ENCODE peak calls at places on chromosomes 7 and 10, in ten cellular contexts. One of them, this sample, is unnamed.

GRCh38 chr7:82810558-82811259 is 352.0 kb downstream of the PCLO start:
- DNase-seq in right lobe of liver: no peak
- DNase-seq in stomach: no peak
- DNase-seq in endothelial cell of umbilical vein: peak
- DNase-seq in sigmoid colon: no peak
- DNase-seq in HepG2: peak
- DNase-seq in body of pancreas: peak
- DNase-seq in A549: peak
- DNase-seq in tibial nerve: peak
- DNase-seq in IMR-90: peak
- DNase-seq in this sample: peak

GRCh38 chr10:23192396-23192740 is 256 bp downstream of the PTF1A start:
- DNase-seq in endothelial cell of umbilical vein: no peak
- DNase-seq in tibial nerve: no peak
- DNase-seq in body of pancreas: no peak
- DNase-seq in right lobe of liver: no peak
- DNase-seq in IMR-90: no peak
- DNase-seq in A549: no peak
- DNase-seq in HepG2: no peak
- DNase-seq in sigmoid colon: no peak
- DNase-seq in stomach: no peak
- DNase-seq in this sample: no peak

GRCh38 chr7:159088016-159088865 is 56.4 kb downstream of the VIPR2 start:
- DNase-seq in right lobe of liver: peak
- DNase-seq in IMR-90: no peak
- DNase-seq in endothelial cell of umbilical vein: no peak
- DNase-seq in body of pancreas: no peak
- DNase-seq in tibial nerve: no peak
- DNase-seq in A549: no peak
- DNase-seq in sigmoid colon: peak
- DNase-seq in HepG2: no peak
- DNase-seq in stomach: no peak
- DNase-seq in this sample: no peak

GRCh38 chr10:130169136-130169888 is 33.1 kb downstream of the GLRX3 start:
- DNase-seq in body of pancreas: no peak
- DNase-seq in HepG2: no peak
- DNase-seq in sigmoid colon: no peak
- DNase-seq in IMR-90: peak
- DNase-seq in right lobe of liver: no peak
- DNase-seq in stomach: no peak
- DNase-seq in A549: no peak
- DNase-seq in endothelial cell of umbilical vein: no peak
- DNase-seq in tibial nerve: no peak
- DNase-seq in this sample: no peak

GRCh38 chr7:100602889-100603696 is 930 bp downstream of the PCOLCE start:
- DNase-seq in sigmoid colon: peak
- DNase-seq in body of pancreas: peak
- DNase-seq in IMR-90: peak
- DNase-seq in stomach: no peak
- DNase-seq in endothelial cell of umbilical vein: no peak
- DNase-seq in A549: no peak
- DNase-seq in HepG2: no peak
- DNase-seq in tibial nerve: peak
- DNase-seq in right lobe of liver: no peak
- DNase-seq in this sample: no peak

GRCh38 chr7:25989140-25989705 is 162.8 kb upstream of the NFE2L3 start:
- DNase-seq in tibial nerve: no peak
- DNase-seq in HepG2: peak
- DNase-seq in IMR-90: no peak
- DNase-seq in sigmoid colon: no peak
- DNase-seq in endothelial cell of umbilical vein: no peak
- DNase-seq in right lobe of liver: no peak
- DNase-seq in A549: no peak
- DNase-seq in stomach: peak
- DNase-seq in body of pancreas: no peak
- DNase-seq in this sample: no peak

GRCh38 chr7:12771378-12771877 is 84.0 kb downstream of the ARL4A start:
- DNase-seq in stomach: no peak
- DNase-seq in IMR-90: peak
- DNase-seq in A549: no peak
- DNase-seq in tibial nerve: peak
- DNase-seq in sigmoid colon: peak
- DNase-seq in body of pancreas: peak
- DNase-seq in endothelial cell of umbilical vein: peak
- DNase-seq in HepG2: no peak
- DNase-seq in right lobe of liver: peak
- DNase-seq in this sample: peak

GRCh38 chr7:54785261-54785660 is 26.2 kb upstream of the SEC61G start:
- DNase-seq in right lobe of liver: no peak
- DNase-seq in tibial nerve: no peak
- DNase-seq in IMR-90: peak
- DNase-seq in stomach: no peak
- DNase-seq in endothelial cell of umbilical vein: no peak
- DNase-seq in sigmoid colon: no peak
- DNase-seq in HepG2: no peak
- DNase-seq in body of pancreas: no peak
- DNase-seq in A549: no peak
- DNase-seq in this sample: no peak

GRCh38 chr10:13615650-13616049 is 28.9 kb downstream of the PRPF18 start:
- DNase-seq in body of pancreas: no peak
- DNase-seq in IMR-90: no peak
- DNase-seq in stomach: no peak
- DNase-seq in tibial nerve: no peak
- DNase-seq in right lobe of liver: no peak
- DNase-seq in sigmoid colon: no peak
- DNase-seq in A549: no peak
- DNase-seq in endothelial cell of umbilical vein: no peak
- DNase-seq in HepG2: no peak
- DNase-seq in this sample: no peak

GRCh38 chr10:75400163-75400768 is 1.3 kb downstream of the ZNF503 start:
- DNase-seq in A549: no peak
- DNase-seq in IMR-90: no peak
- DNase-seq in endothelial cell of umbilical vein: peak
- DNase-seq in sigmoid colon: peak
- DNase-seq in right lobe of liver: peak
- DNase-seq in stomach: no peak
- DNase-seq in HepG2: no peak
- DNase-seq in tibial nerve: no peak
- DNase-seq in body of pancreas: peak
- DNase-seq in this sample: peak

GRCh38 chr7:43583424-43584199 is 704 bp downstream of the STK17A start:
- DNase-seq in A549: peak
- DNase-seq in body of pancreas: peak
- DNase-seq in endothelial cell of umbilical vein: peak
- DNase-seq in tibial nerve: peak
- DNase-seq in stomach: peak
- DNase-seq in HepG2: peak
- DNase-seq in sigmoid colon: peak
- DNase-seq in right lobe of liver: peak
- DNase-seq in IMR-90: peak
- DNase-seq in this sample: peak

GRCh38 chr7:43582503-43583423 is at the start of gene STK17A:
- DNase-seq in stomach: peak
- DNase-seq in sigmoid colon: peak
- DNase-seq in HepG2: peak
- DNase-seq in tibial nerve: peak
- DNase-seq in endothelial cell of umbilical vein: peak
- DNase-seq in body of pancreas: peak
- DNase-seq in A549: peak
- DNase-seq in right lobe of liver: peak
- DNase-seq in IMR-90: peak
- DNase-seq in this sample: peak

GRCh38 chr7:43586251-43586900 is 3.5 kb downstream of the STK17A start:
- DNase-seq in endothelial cell of umbilical vein: peak
- DNase-seq in A549: peak
- DNase-seq in right lobe of liver: no peak
- DNase-seq in HepG2: peak
- DNase-seq in IMR-90: peak
- DNase-seq in body of pancreas: no peak
- DNase-seq in tibial nerve: no peak
- DNase-seq in sigmoid colon: no peak
- DNase-seq in stomach: no peak
- DNase-seq in this sample: no peak

GRCh38 chr7:43585521-43585920 is 2.6 kb downstream of the STK17A start:
- DNase-seq in stomach: no peak
- DNase-seq in right lobe of liver: no peak
- DNase-seq in body of pancreas: no peak
- DNase-seq in tibial nerve: no peak
- DNase-seq in IMR-90: peak
- DNase-seq in endothelial cell of umbilical vein: peak
- DNase-seq in sigmoid colon: no peak
- DNase-seq in HepG2: peak
- DNase-seq in A549: no peak
- DNase-seq in this sample: no peak

GRCh38 chr7:43584200-43584586 is 1.3 kb downstream of the STK17A start:
- DNase-seq in endothelial cell of umbilical vein: peak
- DNase-seq in sigmoid colon: no peak
- DNase-seq in A549: peak
- DNase-seq in body of pancreas: peak
- DNase-seq in stomach: no peak
- DNase-seq in tibial nerve: peak
- DNase-seq in right lobe of liver: peak
- DNase-seq in HepG2: peak
- DNase-seq in IMR-90: peak
- DNase-seq in this sample: no peak
- TF ChIP-seq POLR2A in endothelial cell of umbilical vein: no peak
- TF ChIP-seq POLR2A in sigmoid colon: no peak
- TF ChIP-seq POLR2A in A549: no peak
- TF ChIP-seq POLR2A in body of pancreas: no peak
- TF ChIP-seq POLR2A in stomach: no peak
- TF ChIP-seq POLR2A in tibial nerve: no peak
- TF ChIP-seq POLR2A in right lobe of liver: peak
- TF ChIP-seq POLR2A in HepG2: peak
- TF ChIP-seq POLR2A in IMR-90: no peak
- TF ChIP-seq POLR2A in this sample: no peak

GRCh38 chr7:107370816-107371215 is 99.0 kb upstream of the GPR22 start:
- DNase-seq in stomach: no peak
- DNase-seq in sigmoid colon: no peak
- DNase-seq in IMR-90: no peak
- DNase-seq in right lobe of liver: no peak
- DNase-seq in tibial nerve: no peak
- DNase-seq in endothelial cell of umbilical vein: no peak
- DNase-seq in body of pancreas: no peak
- DNase-seq in HepG2: no peak
- DNase-seq in A549: no peak
- DNase-seq in this sample: no peak
- TF ChIP-seq POLR2A in stomach: no peak
- TF ChIP-seq POLR2A in sigmoid colon: no peak
- TF ChIP-seq POLR2A in IMR-90: no peak
- TF ChIP-seq POLR2A in right lobe of liver: no peak
- TF ChIP-seq POLR2A in tibial nerve: no peak
- TF ChIP-seq POLR2A in endothelial cell of umbilical vein: no peak
- TF ChIP-seq POLR2A in body of pancreas: no peak
- TF ChIP-seq POLR2A in HepG2: no peak
- TF ChIP-seq POLR2A in A549: no peak
- TF ChIP-seq POLR2A in this sample: no peak

GRCh38 chr10:72276013-72276387 is 2.3 kb downstream of the DDIT4 start:
- DNase-seq in right lobe of liver: peak
- DNase-seq in HepG2: no peak
- DNase-seq in A549: peak
- DNase-seq in stomach: peak
- DNase-seq in endothelial cell of umbilical vein: no peak
- DNase-seq in tibial nerve: no peak
- DNase-seq in sigmoid colon: no peak
- DNase-seq in IMR-90: no peak
- DNase-seq in body of pancreas: peak
- DNase-seq in this sample: no peak
- TF ChIP-seq POLR2A in right lobe of liver: peak
- TF ChIP-seq POLR2A in HepG2: peak
- TF ChIP-seq POLR2A in A549: peak
- TF ChIP-seq POLR2A in stomach: no peak
- TF ChIP-seq POLR2A in endothelial cell of umbilical vein: no peak
- TF ChIP-seq POLR2A in tibial nerve: no peak
- TF ChIP-seq POLR2A in sigmoid colon: no peak
- TF ChIP-seq POLR2A in IMR-90: no peak
- TF ChIP-seq POLR2A in body of pancreas: peak
- TF ChIP-seq POLR2A in this sample: no peak

DNA sequence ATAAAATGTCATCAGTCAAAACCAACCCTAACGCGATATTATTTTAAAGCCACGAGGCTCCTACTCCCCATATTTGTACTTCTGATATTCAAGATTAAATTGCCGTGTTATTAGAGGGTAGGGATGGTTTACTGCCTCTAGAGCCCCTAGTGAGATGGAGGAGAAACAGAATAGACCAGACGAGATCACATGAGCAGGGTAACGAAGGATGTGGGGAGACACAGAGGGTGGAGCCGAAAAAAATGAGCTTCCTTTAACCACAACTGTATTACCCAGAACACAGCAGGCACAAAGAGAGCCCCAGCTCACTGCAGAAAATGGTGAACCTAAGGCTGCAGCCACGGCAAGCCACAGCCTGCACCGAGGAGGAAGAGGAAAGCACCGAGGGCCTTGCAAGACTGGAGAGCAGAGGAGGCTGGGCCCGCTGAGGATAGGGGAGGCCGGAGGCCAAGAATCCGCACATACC is 14.3 kb downstream of the ZC3HAV1 start:
- DNase-seq in endothelial cell of umbilical vein: no peak
- DNase-seq in tibial nerve: no peak
- DNase-seq in stomach: no peak
- DNase-seq in HepG2: no peak
- DNase-seq in IMR-90: no peak
- DNase-seq in right lobe of liver: no peak
- DNase-seq in sigmoid colon: no peak
- DNase-seq in body of pancreas: peak
- DNase-seq in A549: no peak
- DNase-seq in this sample: no peak
- TF ChIP-seq POLR2A in endothelial cell of umbilical vein: no peak
- TF ChIP-seq POLR2A in tibial nerve: no peak
- TF ChIP-seq POLR2A in stomach: no peak
- TF ChIP-seq POLR2A in HepG2: no peak
- TF ChIP-seq POLR2A in IMR-90: no peak
- TF ChIP-seq POLR2A in right lobe of liver: no peak
- TF ChIP-seq POLR2A in sigmoid colon: no peak
- TF ChIP-seq POLR2A in body of pancreas: no peak
- TF ChIP-seq POLR2A in A549: no peak
- TF ChIP-seq POLR2A in this sample: no peak